ENCODE peak calls at places on chromosomes 13 and 19, in seven cellular contexts. P is esophagus squamous epithelium; Z is CD4-positive, alpha-beta memory T cell; G is stimulated activated naive CD8-positive, alpha-beta T cell treated with anti-CD3 and anti-CD28 coated beads, Interleukin-15, Interleukin-2, amounts not matched to agents 100 U/mL and 50 U/mL, for 24 hours; C is dorsolateral prefrontal cortex; L is fibroblast of villous mesenchyme; O is MV-4-11. V is an unnamed sample.

GRCh38 chr13:24184855-24185254 is 24.3 kb downstream of the SPATA13 start:
- DNase-seq in P (no peak), Z (no peak), G (no peak), C (no peak), L (no peak), O (no peak), V (no peak)

GRCh38 chr19:6221878-6222746 is 57.7 kb downstream of the MLLT1 start:
- DNase-seq in P (no peak), Z (no peak), G (no peak), C (no peak), L (no peak), O (no peak), V (no peak)

GRCh38 chr13:108981407-108981806 is 352.0 kb downstream of the MYO16 start:
- DNase-seq in P (no peak), Z (no peak), G (no peak), C (no peak), L (no peak), O (no peak), V (no peak)

GRCh38 chr13:57631607-57632275 is at the start of gene PCDH17:
- DNase-seq in P (no peak), Z (peak; percentile 27), G (no peak), C (peak; percentile 78), L (peak; percentile 5), O (no peak), V (peak; percentile 38)

GRCh38 chr13:45331981-45332830 is 8.8 kb downstream of the TPT1 start:
- DNase-seq in P (no peak), Z (no peak), G (no peak), C (no peak), L (peak; percentile 90), O (peak; percentile 31), V (peak; percentile 77)

GRCh38 chr13:44818428-44818827 is 170.8 kb downstream of the NUFIP1 start:
- DNase-seq in P (no peak), Z (no peak), G (no peak), C (no peak), L (peak; percentile 40), O (peak; percentile 27), V (peak; percentile 65)

GRCh38 chr19:47239610-47240296 is 8.8 kb upstream of the BBC3 start:
- DNase-seq in P (no peak), Z (peak; percentile 55), G (peak; percentile 61), C (peak; percentile 85), L (peak; percentile 42), O (no peak), V (peak; percentile 48)

GRCh38 chr13:47463726-47464125 is 537.3 kb downstream of the SUCLA2 start:
- DNase-seq in P (no peak), Z (no peak), G (no peak), C (no peak), L (peak; percentile 16), O (peak; percentile 15), V (peak; percentile 69)

GRCh38 chr13:99665716-99666115 is 164.4 kb downstream of the TM9SF2 start:
- DNase-seq in P (no peak), Z (no peak), G (no peak), C (no peak), L (no peak), O (no peak), V (no peak)

GRCh38 chr19:31312004-31312403 is 37.2 kb downstream of the TSHZ3 start:
- DNase-seq in P (no peak), Z (no peak), G (peak; percentile 62), C (no peak), L (peak; percentile 81), O (peak; percentile 94), V (peak; percentile 95)

GRCh38 chr13:110726726-110727125 is 13.2 kb downstream of the ING1 start:
- DNase-seq in P (no peak), Z (peak; percentile 54), G (peak; percentile 70), C (no peak), L (no peak), O (peak; percentile 49), V (no peak)

GRCh38 chr19:54094601-54095000 is 6.0 kb downstream of the OSCAR start:
- DNase-seq in P (no peak), Z (no peak), G (no peak), C (no peak), L (no peak), O (peak; percentile 78), V (no peak)

GRCh38 chr19:8145969-8146368 is 3.4 kb downstream of the FBN3 start:
- DNase-seq in P (no peak), Z (no peak), G (no peak), C (no peak), L (no peak), O (no peak), V (no peak)

GRCh38 chr19:14318873-14319272 is 62.4 kb upstream of the ADGRE5 start:
- DNase-seq in P (no peak), Z (no peak), G (peak; percentile 25), C (no peak), L (no peak), O (no peak), V (peak; percentile 7)

GRCh38 chr19:35712910-35713845 is 4.6 kb upstream of the KMT2B start:
- DNase-seq in P (no peak), Z (peak; percentile 42), G (peak; percentile 88), C (no peak), L (no peak), O (no peak), V (no peak)

GRCh38 chr13:105847532-105848295 is 687.7 kb downstream of the EFNB2 start:
- DNase-seq in P (no peak), Z (no peak), G (no peak), C (no peak), L (no peak), O (no peak), V (peak; percentile 9)

GRCh38 chr13:89678722-89679121 is 1668.8 kb upstream of the MIR17HG start:
- DNase-seq in P (no peak), Z (no peak), G (no peak), C (no peak), L (no peak), O (no peak), V (no peak)

GRCh38 chr19:39342647-39343305 is 555 bp downstream of the SAMD4B start:
- DNase-seq in P (no peak), Z (no peak), G (no peak), C (no peak), L (no peak), O (no peak), V (peak; percentile 32)

GRCh38 chr19:5141278-5141925 is 172.5 kb downstream of the KDM4B start:
- DNase-seq in P (no peak), Z (no peak), G (no peak), C (peak; percentile 51), L (no peak), O (no peak), V (peak; percentile 35)

GRCh38 chr19:18291590-18292459 is 10.4 kb upstream of the JUND start:
- DNase-seq in P (peak; percentile 52), Z (peak; percentile 73), G (peak; percentile 96), C (peak; percentile 90), L (peak; percentile 90), O (peak; percentile 95), V (peak; percentile 87)

GRCh38 chr13:23986619-23987018 is 89.3 kb upstream of the C1QTNF9B start:
- DNase-seq in P (no peak), Z (no peak), G (no peak), C (no peak), L (peak; percentile 99), O (no peak), V (peak; percentile 98)

GRCh38 chr19:53795019-53795418 is 29.1 kb downstream of the NLRP12 start:
- DNase-seq in P (no peak), Z (no peak), G (no peak), C (no peak), L (no peak), O (no peak), V (no peak)

GRCh38 chr19:33438016-33438671 is 64.6 kb downstream of the CEBPG start:
- DNase-seq in P (no peak), Z (no peak), G (no peak), C (no peak), L (no peak), O (peak; percentile 6), V (peak; percentile 22)

V was measured in choroid plexus epithelial cell.